ENCODE peak calls at places on chromosome 3, in six cellular contexts. J, T, A, L, N and I are unnamed samples.

GRCh38 chr3:27342279-27342678 is 26.9 kb downstream of the NEK10 start:
- DNase-seq in J (no peak), T (no peak), A (no peak), L (no peak), N (no peak), I (no peak)

GRCh38 chr3:30007668-30008067 is 598.7 kb upstream of the TGFBR2 start:
- DNase-seq in J (no peak), T (no peak), A (peak; percentile 68), L (no peak), N (no peak), I (no peak)

GRCh38 chr3:23696842-23697241 is 108.9 kb upstream of the UBE2E1 start:
- DNase-seq in J (no peak), T (no peak), A (no peak), L (no peak), N (no peak), I (no peak)

GRCh38 chr3:65391068-65391467 is 647.6 kb downstream of the MAGI1 start:
- DNase-seq in J (no peak), T (no peak), A (no peak), L (no peak), N (no peak), I (no peak)

GRCh38 chr3:40876496-40876895 is 322.8 kb upstream of the CTNNB1 start:
- DNase-seq in J (no peak), T (no peak), A (no peak), L (no peak), N (no peak), I (no peak)

GRCh38 chr3:179991104-179991503 is 45.6 kb downstream of the PEX5L start:
- DNase-seq in J (no peak), T (no peak), A (no peak), L (no peak), N (no peak), I (no peak)

GRCh38 chr3:169002689-169003088 is 660.8 kb downstream of the MECOM start:
- DNase-seq in J (no peak), T (no peak), A (no peak), L (no peak), N (no peak), I (no peak)

GRCh38 chr3:144375122-144375521 is 403.5 kb downstream of the DIPK2A start:
- DNase-seq in J (no peak), T (no peak), A (no peak), L (no peak), N (no peak), I (no peak)

GRCh38 chr3:25856902-25857518 is 67.1 kb downstream of the OXSM start:
- DNase-seq in J (peak; percentile 17), T (peak; percentile 32), A (peak; percentile 54), L (no peak), N (peak; percentile 35), I (peak; percentile 12)

GRCh38 chr3:41881233-41881821 is 80.6 kb downstream of the ULK4 start:
- DNase-seq in J (peak; percentile 21), T (no peak), A (peak; percentile 50), L (no peak), N (peak; percentile 20), I (peak; percentile 0)

GRCh38 chr3:163919154-163919553 is 1159.1 kb downstream of the SI start:
- DNase-seq in J (no peak), T (no peak), A (no peak), L (no peak), N (no peak), I (no peak)

GRCh38 chr3:151395806-151396205 is 11.3 kb upstream of the P2RY12 start:
- DNase-seq in J (peak; percentile 31), T (no peak), A (peak; percentile 83), L (no peak), N (no peak), I (no peak)

GRCh38 chr3:190497809-190498208 is 16.1 kb upstream of the IL1RAP start:
- DNase-seq in J (no peak), T (no peak), A (no peak), L (no peak), N (no peak), I (no peak)

GRCh38 chr3:142150271-142150670 is 927 bp upstream of the TFDP2 start:
- DNase-seq in J (no peak), T (no peak), A (no peak), L (no peak), N (no peak), I (no peak)

GRCh38 chr3:43503067-43503728 is 118.6 kb downstream of the ANO10 start:
- DNase-seq in J (no peak), T (no peak), A (peak; percentile 33), L (no peak), N (no peak), I (no peak)

GRCh38 chr3:142072851-142073250 is 76.5 kb downstream of the TFDP2 start:
- DNase-seq in J (no peak), T (no peak), A (no peak), L (no peak), N (no peak), I (no peak)

GRCh38 chr3:134079761-134080160 is 50.0 kb upstream of the SLCO2A1 start:
- DNase-seq in J (no peak), T (no peak), A (no peak), L (no peak), N (no peak), I (no peak)

GRCh38 chr3:125322917-125323316 is 52.2 kb downstream of the ZNF148 start:
- DNase-seq in J (no peak), T (no peak), A (no peak), L (no peak), N (no peak), I (no peak)

GRCh38 chr3:125324341-125324740 is 50.8 kb downstream of the ZNF148 start:
- DNase-seq in J (no peak), T (no peak), A (no peak), L (no peak), N (no peak), I (no peak)

GRCh38 chr3:125326957-125327356 is 48.2 kb downstream of the ZNF148 start:
- DNase-seq in J (no peak), T (no peak), A (no peak), L (no peak), N (no peak), I (no peak)

GRCh38 chr3:125322166-125322565 is 53.0 kb downstream of the ZNF148 start:
- DNase-seq in J (peak; percentile 76), T (no peak), A (no peak), L (no peak), N (no peak), I (no peak)

GRCh38 chr3:125325746-125326145 is 49.4 kb downstream of the ZNF148 start:
- DNase-seq in J (no peak), T (no peak), A (no peak), L (no peak), N (no peak), I (no peak)
- TF ChIP-seq CTCF in J (no peak), T (no peak), A (no peak), L (no peak), N (no peak), I (no peak)

GRCh38 chr3:48770187-48770502 is 53.1 kb upstream of the IP6K2 start:
- DNase-seq in J (no peak), T (no peak), A (no peak), L (no peak), N (no peak), I (no peak)

GRCh38 chr3:48765376-48765775 is 48.4 kb upstream of the IP6K2 start:
- DNase-seq in J (no peak), T (peak; percentile 18), A (peak; percentile 9), L (no peak), N (peak; percentile 14), I (no peak)
- TF ChIP-seq CTCF in J (peak; percentile 10), T (peak; percentile 32), A (no peak), L (no peak), N (no peak), I (no peak)

GRCh38 chr3:51974277-51974962 is 444 bp upstream of the ABHD14A start:
- DNase-seq in J (no peak), T (no peak), A (no peak), L (no peak), N (peak; percentile 62), I (no peak)

GRCh38 chr3:51974963-51975856 is at the start of gene ABHD14A:
- DNase-seq in J (no peak), T (peak; percentile 68), A (peak; percentile 78), L (peak; percentile 91), N (peak; percentile 72), I (no peak)

GRCh38 chr3:51978143-51978502 is 3.3 kb downstream of the ABHD14A start:
- DNase-seq in J (no peak), T (no peak), A (no peak), L (no peak), N (no peak), I (no peak)

GRCh38 chr3:51977449-51978142 is 2.7 kb downstream of the ABHD14A start:
- DNase-seq in J (no peak), T (no peak), A (no peak), L (no peak), N (no peak), I (no peak)

DNA sequence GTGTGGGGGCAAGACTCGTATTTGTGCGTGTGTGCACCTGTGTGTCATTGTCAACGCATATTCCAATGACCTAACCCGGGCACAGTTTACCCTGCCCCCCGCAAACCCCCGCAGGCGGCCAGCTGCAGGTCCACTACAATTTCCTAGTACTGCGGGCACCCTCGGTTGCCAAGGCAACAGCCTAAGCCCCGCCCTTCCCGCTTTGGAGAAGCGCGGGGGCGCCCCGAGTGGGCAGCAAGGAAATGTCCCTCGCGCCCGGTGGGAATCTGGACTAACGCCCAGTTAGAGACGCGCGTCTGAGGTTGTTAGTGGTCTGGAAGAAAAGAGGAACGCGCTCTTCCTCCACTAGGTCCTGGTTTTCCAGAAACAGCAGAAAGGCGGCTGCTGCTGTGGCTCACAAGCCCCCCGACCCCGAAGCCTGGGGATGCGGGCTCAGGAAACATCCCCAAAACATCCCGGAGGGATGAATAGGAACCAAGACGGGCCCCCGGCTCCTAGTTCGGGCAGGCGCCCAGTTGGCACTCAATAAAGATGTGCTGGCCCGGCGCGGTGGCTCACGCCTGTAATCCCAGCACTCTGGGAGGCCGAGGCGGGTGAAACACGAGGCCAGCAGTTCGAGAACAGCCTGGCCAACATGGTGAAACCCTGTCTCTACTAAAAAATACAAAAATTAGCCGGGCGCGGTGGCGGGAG is 1.1 kb downstream of the ABHD14A start:
- DNase-seq in J (no peak), T (no peak), A (peak; percentile 50), L (peak; percentile 91), N (peak; percentile 78), I (no peak)
- TF ChIP-seq CTCF in J (peak; percentile 6), T (no peak), A (peak; percentile 14), L (no peak), N (no peak), I (peak; percentile 17)

DNA sequence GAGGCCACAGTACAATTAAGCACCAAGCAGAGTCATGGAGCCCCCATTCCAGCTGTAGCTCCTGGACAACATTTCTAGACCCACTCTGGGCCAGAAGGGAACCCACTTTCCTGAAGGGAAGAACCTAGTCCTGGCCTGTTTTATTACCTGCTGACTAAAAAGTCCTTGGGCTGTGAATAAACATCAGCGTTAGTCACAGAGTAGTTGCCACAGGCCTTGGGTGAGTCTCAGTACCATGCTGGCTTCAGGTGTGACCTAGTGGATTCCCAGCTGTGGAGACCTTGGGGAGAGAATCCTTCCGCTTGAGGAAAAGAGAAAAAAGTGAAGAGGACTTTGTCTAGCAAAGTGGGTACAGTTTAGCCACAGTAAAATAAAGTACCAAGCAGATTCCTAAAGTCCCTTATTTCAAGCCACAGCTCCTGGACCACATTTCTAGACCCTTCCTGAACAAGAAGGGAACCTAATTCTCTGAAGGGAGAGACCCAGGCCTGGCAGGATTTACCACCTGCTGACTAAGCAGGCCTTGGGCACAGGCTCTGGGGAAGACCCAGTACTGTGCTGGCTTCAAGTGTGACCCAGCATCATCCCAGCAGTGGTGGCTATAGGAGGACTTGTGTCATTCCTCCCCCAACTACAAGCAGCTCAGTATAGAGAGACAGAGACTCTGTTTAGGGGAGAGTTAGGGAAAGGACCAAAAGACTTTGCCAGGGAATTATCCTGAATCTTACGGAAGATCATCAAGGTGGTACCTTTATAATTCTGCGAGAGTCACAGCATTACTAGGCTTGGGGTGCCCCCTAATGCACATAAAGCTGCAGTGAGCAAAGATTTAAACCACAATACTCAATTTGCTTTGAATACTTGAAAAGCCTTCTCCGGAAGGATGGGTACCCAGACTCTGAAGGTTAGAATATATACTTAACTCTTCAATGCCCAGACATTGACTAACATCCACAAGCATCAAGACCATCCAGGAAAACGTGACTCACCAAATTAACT is 118.2 kb upstream of the KCNH8 start:
- DNase-seq in J (no peak), T (no peak), A (peak; percentile 2), L (no peak), N (no peak), I (no peak)
- TF ChIP-seq CTCF in J (no peak), T (no peak), A (no peak), L (no peak), N (no peak), I (no peak)